ENCODE peak calls at places on chromosomes 5 and 9, in six cellular contexts. Z is IMR-90, W is neuronal stem cell, C is mesendoderm, P is H1, D is mesenchymal stem cell. I is an unnamed sample. For H3K36me3, the result is how much of the 10 kb centered on the place peaks cover.

GRCh38 chr5:16108418-16108817 is 71.2 kb downstream of the MARCHF11 start:
- DNase-seq in Z (no peak), W (no peak), C (no peak), P (no peak), D (no peak), I (no peak)

GRCh38 chr5:80408475-80408875 is 611 bp downstream of the ZFYVE16 start:
- DNase-seq in Z (peak), W (no peak), C (peak), P (no peak), D (peak), I (peak)

GRCh38 chr5:5291357-5291756 is 131.1 kb upstream of the ICE1 start:
- DNase-seq in Z (no peak), W (no peak), C (peak), P (no peak), D (no peak), I (no peak)

GRCh38 chr9:15824310-15824709 is 271.5 kb downstream of the CCDC171 start:
- DNase-seq in Z (peak), W (no peak), C (peak), P (no peak), D (peak), I (no peak)

GRCh38 chr9:38066907-38067610 is 2.0 kb downstream of the SHB start:
- DNase-seq in Z (no peak), W (no peak), C (peak), P (no peak), D (no peak), I (peak)

GRCh38 chr9:112361602-112362001 is 18.3 kb upstream of the HSDL2 start:
- DNase-seq in Z (peak), W (no peak), C (peak), P (no peak), D (peak), I (no peak)

GRCh38 chr9:76658510-76659231 is 105.6 kb upstream of the PCA3 start:
- DNase-seq in Z (peak), W (no peak), C (peak), P (no peak), D (peak), I (peak)

GRCh38 chr5:64165500-64166200 is at the start of gene RNF180:
- DNase-seq in Z (no peak), W (peak), C (peak), P (peak), D (peak), I (peak)

GRCh38 chr5:107861565-107861964 is 190.8 kb upstream of the EFNA5 start:
- DNase-seq in Z (no peak), W (no peak), C (no peak), P (no peak), D (no peak), I (no peak)

GRCh38 chr9:128552744-128553221 is 396 bp downstream of the SPTAN1 start:
- DNase-seq in Z (no peak), W (peak), C (peak), P (peak), D (no peak), I (peak)

GRCh38 chr5:56190500-56190899 is 42.6 kb downstream of the ANKRD55 start:
- DNase-seq in Z (peak), W (no peak), C (no peak), P (no peak), D (peak), I (no peak)

GRCh38 chr9:99459923-99460322 is 237.8 kb downstream of the SEC61B start:
- DNase-seq in Z (no peak), W (no peak), C (no peak), P (no peak), D (no peak), I (no peak)

GRCh38 chr5:39730011-39730410 is 305.2 kb upstream of the DAB2 start:
- DNase-seq in Z (no peak), W (no peak), C (no peak), P (no peak), D (no peak), I (peak)

GRCh38 chr9:4740373-4740622 is 704 bp downstream of the AK3 start:
- DNase-seq in Z (no peak), W (no peak), C (no peak), P (no peak), D (peak), I (no peak)

GRCh38 chr5:135307143-135307903 is 91.7 kb downstream of the MACROH2A1 start:
- DNase-seq in Z (no peak), W (peak), C (peak), P (no peak), D (no peak), I (no peak)

GRCh38 chr9:123027517-123027916 is 6.0 kb upstream of the GPR21 start:
- DNase-seq in Z (no peak), W (no peak), C (no peak), P (no peak), D (no peak), I (no peak)

GRCh38 chr5:151638619-151639018 is 47.5 kb upstream of the FAT2 start:
- DNase-seq in Z (no peak), W (no peak), C (no peak), P (no peak), D (no peak), I (no peak)

GRCh38 chr9:89760123-89760522 is 155.3 kb downstream of the GADD45G start:
- DNase-seq in Z (no peak), W (no peak), C (no peak), P (no peak), D (no peak), I (no peak)

GRCh38 chr5:135667662-135668061 is 88.9 kb upstream of the CXCL14 start:
- DNase-seq in Z (no peak), W (no peak), C (no peak), P (no peak), D (no peak), I (no peak)

GRCh38 chr5:139341689-139342422 is at the start of gene PAIP2:
- DNase-seq in Z (peak), W (peak), C (peak), P (peak), D (peak), I (peak)

GRCh38 chr5:148107608-148108007 is 43.8 kb downstream of the SPINK5 start:
- DNase-seq in Z (no peak), W (no peak), C (peak), P (no peak), D (no peak), I (peak)

GRCh38 chr9:134606951-134607733 is 34.5 kb upstream of the COL5A1 start:
- DNase-seq in Z (no peak), W (no peak), C (peak), P (peak), D (peak), I (no peak)

GRCh38 chr5:91301459-91301858 is 81.7 kb downstream of the ARRDC3 start:
- DNase-seq in Z (peak), W (no peak), C (no peak), P (no peak), D (peak), I (no peak)

GRCh38 chr9:130107955-130108354 is 54.2 kb downstream of the GPR107 start:
- DNase-seq in Z (no peak), W (no peak), C (no peak), P (no peak), D (no peak), I (no peak)

GRCh38 chr9:130111805-130112204 is 58.1 kb downstream of the GPR107 start:
- DNase-seq in Z (no peak), W (no peak), C (no peak), P (no peak), D (no peak), I (no peak)

GRCh38 chr9:130112244-130113151 is 58.8 kb downstream of the GPR107 start:
- DNase-seq in Z (peak), W (no peak), C (no peak), P (no peak), D (no peak), I (no peak)

GRCh38 chr9:130110596-130111021 is 56.9 kb downstream of the GPR107 start:
- DNase-seq in Z (peak), W (no peak), C (peak), P (no peak), D (peak), I (no peak)

GRCh38 chr9:130110166-130110565 is 56.5 kb downstream of the GPR107 start:
- DNase-seq in Z (no peak), W (no peak), C (peak), P (no peak), D (no peak), I (no peak)
- H3K36me3 ChIP-seq in Z (under half), W (under half), C (under half), P (under half), D (under half), I (under half)

DNA sequence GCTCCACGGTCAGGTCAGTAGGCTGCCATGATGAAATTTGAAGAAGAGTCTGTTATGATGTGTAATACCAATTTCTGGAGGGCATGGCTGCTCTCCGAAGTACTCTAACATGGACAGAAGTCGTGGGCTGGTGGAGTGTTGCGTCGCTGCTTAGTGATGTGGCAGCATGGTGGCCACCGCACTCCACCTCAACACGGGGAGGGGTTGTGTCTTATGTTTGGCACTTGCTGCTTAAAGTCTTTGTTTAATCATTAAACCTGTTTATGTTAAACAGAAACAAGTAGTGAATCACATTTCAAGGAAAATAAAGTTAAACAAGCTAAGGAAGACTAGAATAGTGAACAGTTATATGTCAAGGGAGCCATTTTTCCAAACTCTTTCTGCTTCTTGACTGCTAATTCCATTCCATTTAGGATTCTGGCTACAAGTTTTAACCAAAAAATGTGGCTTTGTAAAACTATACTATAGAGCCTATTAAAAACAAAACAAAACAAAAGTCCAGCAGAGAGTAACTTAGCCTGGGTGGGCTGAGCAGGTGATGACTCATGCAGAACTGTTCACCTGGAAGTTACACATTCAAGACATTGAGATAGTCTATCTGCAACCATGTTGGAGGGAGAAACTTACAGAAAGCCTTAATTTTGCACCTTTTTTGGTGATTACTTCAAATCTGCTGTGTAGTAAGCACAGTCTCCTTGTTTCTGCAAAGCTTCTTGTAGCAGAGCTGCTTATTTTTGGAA is 9.5 kb downstream of the HABP4 start:
- DNase-seq in Z (peak), W (no peak), C (no peak), P (no peak), D (no peak), I (no peak)
- H2AK5ac ChIP-seq in Z (no peak), W (no peak), C (no peak), P (no peak), D (peak), I (no peak)

DNA sequence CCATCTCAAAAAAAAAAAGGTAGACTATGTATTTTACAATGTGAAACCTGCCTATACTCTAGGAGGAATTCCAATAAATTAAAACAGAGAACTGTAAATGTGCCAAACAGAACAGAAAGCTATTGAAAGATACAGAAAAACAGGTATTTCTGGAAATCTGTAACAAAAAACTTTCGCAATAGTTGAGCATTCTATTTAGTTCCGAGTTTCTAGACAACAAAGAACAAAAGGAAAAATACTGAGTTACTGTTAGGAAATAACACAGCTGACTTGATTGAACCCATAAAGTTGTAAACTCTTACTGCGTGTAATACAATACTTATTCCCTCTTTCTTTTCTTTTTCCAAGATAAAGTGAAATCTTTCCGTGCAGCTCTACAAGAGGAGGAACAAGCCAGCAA is 18.6 kb downstream of the DIMT1 start:
- DNase-seq in Z (no peak), W (no peak), C (no peak), P (no peak), D (no peak), I (peak)
- H3K36me3 ChIP-seq in Z (under half), W (under half), C (under half), P (under half), D (under half), I (under half)

GRCh38 chr5:175556794-175557193 is 78.4 kb downstream of the SFXN1 start:
- DNase-seq in Z (no peak), W (no peak), C (peak), P (no peak), D (no peak), I (no peak)

GRCh38 chr5:175558801-175559480 is 80.6 kb downstream of the SFXN1 start:
- DNase-seq in Z (no peak), W (no peak), C (no peak), P (no peak), D (no peak), I (no peak)

GRCh38 chr5:175557778-175558177 is 79.4 kb downstream of the SFXN1 start:
- DNase-seq in Z (no peak), W (no peak), C (no peak), P (no peak), D (no peak), I (no peak)

GRCh38 chr5:175560011-175560410 is 81.7 kb downstream of the SFXN1 start:
- DNase-seq in Z (no peak), W (no peak), C (no peak), P (no peak), D (no peak), I (no peak)

DNA sequence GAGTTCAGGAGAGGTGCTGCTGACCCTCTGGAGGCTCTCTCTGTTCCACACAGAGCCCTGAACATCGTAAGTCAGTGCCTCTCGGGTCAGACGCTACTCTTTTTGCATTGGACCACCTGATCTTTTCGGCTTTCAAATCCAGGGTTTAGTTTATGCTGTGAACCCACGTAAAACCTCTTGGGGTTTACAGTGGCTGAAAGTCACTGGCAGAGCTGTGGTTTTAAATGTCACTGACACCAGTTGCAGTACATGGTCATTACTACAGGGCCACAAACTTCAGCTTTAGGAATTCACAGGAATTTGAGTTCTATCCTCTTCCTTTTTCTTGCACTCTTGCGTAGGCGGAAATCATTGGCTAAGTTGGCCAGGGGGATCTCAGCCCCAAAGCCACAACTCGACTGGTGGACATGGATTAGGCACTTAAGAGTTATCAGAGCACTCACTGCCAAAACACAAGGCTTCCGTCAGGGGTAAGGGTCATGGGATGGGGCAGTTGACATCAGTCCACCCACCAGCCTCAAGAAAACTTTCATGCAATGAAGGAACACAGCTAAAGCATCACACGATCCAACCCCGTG is 76.9 kb downstream of the SFXN1 start:
- DNase-seq in Z (no peak), W (no peak), C (no peak), P (no peak), D (no peak), I (no peak)
- H2AK5ac ChIP-seq in Z (no peak), W (no peak), C (no peak), P (no peak), D (no peak), I (no peak)